ENCODE peak calls at places on chromosome 13, in nine cellular contexts. F is ovary; A is stimulated activated CD4-positive, alpha-beta T cell treated with anti-CD3 and anti-CD28 coated beads, TNF-alpha, amount 100 ng/mL, for 24 hours; C is choroid plexus epithelial cell; M is nucleus accumbens; B is activated CD4-positive, alpha-beta T cell treated with anti-CD3 and anti-CD28 coated beads for 48 hours; J is lower leg skin; Y is esophagus squamous epithelium; W is cerebellar nuclear complex. G is an unnamed sample.

GRCh38 chr13:109494955-109495354 is 291.4 kb downstream of the IRS2 start:
- DNase-seq in F (no peak), A (no peak), C (peak), M (no peak), B (no peak), J (no peak), Y (no peak), W (no peak), G (no peak)

GRCh38 chr13:37959284-37959683 is 89.7 kb upstream of the TRPC4 start:
- DNase-seq in F (no peak), A (no peak), C (no peak), M (no peak), B (no peak), J (no peak), Y (no peak), W (no peak), G (no peak)

GRCh38 chr13:113187263-113187669 is 21.2 kb downstream of the PCID2 start:
- DNase-seq in F (no peak), A (peak), C (peak), M (peak), B (peak), J (peak), Y (peak), W (no peak), G (peak)

GRCh38 chr13:46679369-46680180 is 117.4 kb downstream of the ESD start:
- DNase-seq in F (no peak), A (no peak), C (peak), M (no peak), B (peak), J (no peak), Y (no peak), W (no peak), G (no peak)

GRCh38 chr13:109667754-109668360 is 118.5 kb downstream of the IRS2 start:
- DNase-seq in F (no peak), A (no peak), C (no peak), M (no peak), B (no peak), J (no peak), Y (no peak), W (no peak), G (no peak)

GRCh38 chr13:37775871-37776270 is 93.7 kb downstream of the TRPC4 start:
- DNase-seq in F (no peak), A (no peak), C (peak), M (no peak), B (no peak), J (no peak), Y (no peak), W (no peak), G (no peak)

GRCh38 chr13:99288069-99288468 is 19.1 kb downstream of the GPR183 start:
- DNase-seq in F (no peak), A (no peak), C (no peak), M (no peak), B (peak), J (no peak), Y (no peak), W (no peak), G (no peak)

GRCh38 chr13:34361528-34361927 is 543.6 kb downstream of the RFC3 start:
- DNase-seq in F (no peak), A (no peak), C (no peak), M (no peak), B (no peak), J (no peak), Y (no peak), W (no peak), G (no peak)

GRCh38 chr13:111394211-111394922 is 73.9 kb downstream of the TEX29 start:
- DNase-seq in F (no peak), A (no peak), C (no peak), M (no peak), B (no peak), J (peak), Y (no peak), W (no peak), G (no peak)

GRCh38 chr13:26760835-26761582 is 423 bp upstream of the GPR12 start:
- DNase-seq in F (no peak), A (no peak), C (no peak), M (no peak), B (no peak), J (no peak), Y (no peak), W (no peak), G (no peak)

GRCh38 chr13:52832268-52832667 is 16.2 kb downstream of the PCDH8 start:
- DNase-seq in F (no peak), A (no peak), C (no peak), M (no peak), B (no peak), J (no peak), Y (no peak), W (no peak), G (no peak)

GRCh38 chr13:21683034-21683733 is 12.3 kb downstream of the FGF9 start:
- DNase-seq in F (no peak), A (no peak), C (no peak), M (no peak), B (no peak), J (no peak), Y (no peak), W (no peak), G (no peak)

GRCh38 chr13:40589285-40590109 is 76.9 kb downstream of the FOXO1 start:
- DNase-seq in F (no peak), A (no peak), C (peak), M (peak), B (no peak), J (no peak), Y (no peak), W (no peak), G (peak)

GRCh38 chr13:109205315-109205714 is 575.9 kb downstream of the MYO16 start:
- DNase-seq in F (no peak), A (no peak), C (no peak), M (no peak), B (no peak), J (no peak), Y (no peak), W (no peak), G (no peak)

GRCh38 chr13:27079421-27079958 is 92.1 kb downstream of the USP12 start:
- DNase-seq in F (no peak), A (no peak), C (peak), M (no peak), B (no peak), J (no peak), Y (no peak), W (no peak), G (no peak)

GRCh38 chr13:112940236-112940635 is 28.8 kb upstream of the MCF2L start:
- DNase-seq in F (no peak), A (no peak), C (no peak), M (peak), B (no peak), J (no peak), Y (no peak), W (peak), G (peak)

G was measured in anterior cingulate cortex.